ENCODE peak calls at places on chromosomes 6 and 20, in eight cellular contexts. N is kidney epithelial cell; M is stimulated activated CD8-positive, alpha-beta memory T cell treated with anti-CD3 and anti-CD28 coated beads, Interleukin-2, amount 100 ng/mL, for 1 hour; S is SW480; D is SK-N-SH; V is NCI-H345; Q is A673; E is sigmoid colon. K is an unnamed sample.

GRCh38 chr6:90586675-90587638 is at the start of gene MAP3K7:
- DNase-seq in E (peak), N (peak), S (peak), M (peak), Q (peak), D (peak), V (peak), K (peak)

GRCh38 chr6:169344651-169345050 is 91.0 kb upstream of the THBS2 start:
- DNase-seq in D (no peak), E (no peak), Q (no peak), M (no peak), V (no peak), N (no peak), S (no peak), K (no peak)

GRCh38 chr6:6610031-6610591 is 21.6 kb downstream of the LY86 start:
- DNase-seq in M (no peak), Q (no peak), D (no peak), E (no peak), V (no peak), N (no peak), S (no peak), K (no peak)

GRCh38 chr20:38046572-38046971 is 13.0 kb downstream of the RPRD1B start:
- DNase-seq in S (no peak), M (no peak), Q (no peak), V (no peak), D (no peak), E (no peak), N (no peak), K (no peak)

GRCh38 chr6:11965499-11965898 is 46.6 kb upstream of the HIVEP1 start:
- DNase-seq in D (no peak), E (no peak), Q (no peak), S (no peak), V (no peak), M (no peak), N (no peak), K (no peak)

GRCh38 chr6:122389704-122390103 is 9.7 kb upstream of the HSF2 start:
- DNase-seq in D (no peak), E (no peak), Q (no peak), N (no peak), M (no peak), S (no peak), V (peak), K (peak)

GRCh38 chr20:20009784-20010253 is 7.3 kb upstream of the NAA20 start:
- DNase-seq in Q (no peak), M (no peak), S (no peak), D (no peak), E (no peak), V (no peak), N (no peak), K (peak)

GRCh38 chr20:11917663-11918062 is at the start of gene BTBD3:
- DNase-seq in D (peak), N (no peak), V (peak), M (no peak), Q (no peak), S (peak), E (peak), K (no peak)

GRCh38 chr20:54272901-54273488 is 65.1 kb downstream of the PFDN4 start:
- DNase-seq in M (no peak), E (no peak), D (no peak), Q (no peak), N (no peak), S (no peak), V (no peak), K (no peak)

GRCh38 chr6:162123797-162124196 is 603.8 kb downstream of the PRKN start:
- DNase-seq in E (no peak), N (no peak), D (peak), S (peak), V (no peak), Q (peak), M (no peak), K (no peak)

GRCh38 chr6:47079638-47080037 is 37.5 kb upstream of the ADGRF1 start:
- DNase-seq in D (no peak), M (no peak), E (no peak), V (no peak), N (no peak), Q (peak), S (no peak), K (no peak)

K was measured in mesenchymal stem cell.